ENCODE peak calls at places on chromosomes 5 and 9, in four cellular contexts. F is aorta, W is prostate gland, J is upper lobe of right lung. U is an unnamed sample.

GRCh38 chr9:93122721-93123221 is 11.3 kb downstream of the NINJ1 start:
- DNase-seq in J (peak; percentile 57), F (peak; percentile 76), W (no peak), U (peak; percentile 66)

GRCh38 chr5:14153932-14154646 is 10.9 kb downstream of the TRIO start:
- DNase-seq in F (peak; percentile 89), J (peak; percentile 75), W (peak; percentile 70), U (no peak)

GRCh38 chr5:159003045-159004030 is 96.4 kb downstream of the EBF1 start:
- DNase-seq in F (no peak), J (no peak), W (no peak), U (no peak)

GRCh38 chr9:33076031-33076359 is 479 bp downstream of the SMU1 start:
- DNase-seq in F (no peak), W (no peak), J (no peak), U (no peak)

GRCh38 chr9:77892171-77892570 is 139.4 kb downstream of the GNAQ start:
- DNase-seq in J (no peak), W (no peak), F (no peak), U (no peak)

GRCh38 chr5:60325870-60326269 is 374.1 kb downstream of the DEPDC1B start:
- DNase-seq in W (peak; percentile 25), J (no peak), F (no peak), U (no peak)

GRCh38 chr5:175521313-175521833 is 43.0 kb downstream of the SFXN1 start:
- DNase-seq in F (no peak), J (no peak), W (no peak), U (no peak)

GRCh38 chr9:73995836-73996235 is 501.3 kb upstream of the RORB start:
- DNase-seq in J (no peak), F (no peak), W (no peak), U (no peak)

GRCh38 chr5:68194405-68194804 is 21.2 kb upstream of the PIK3R1 start:
- DNase-seq in W (no peak), J (no peak), F (no peak), U (no peak)

GRCh38 chr9:128259156-128259555 is 16.7 kb downstream of the GOLGA2 start:
- DNase-seq in W (no peak), F (no peak), J (no peak), U (no peak)

GRCh38 chr5:170630711-170631141 is 126.9 kb downstream of the KCNIP1 start:
- DNase-seq in W (no peak), F (no peak), J (no peak), U (peak; percentile 9)

GRCh38 chr5:142356318-142356715 is 31.5 kb upstream of the SPRY4 start:
- DNase-seq in J (no peak), W (no peak), F (no peak), U (no peak)

GRCh38 chr9:36319806-36320205 is 61.6 kb upstream of the GNE start:
- DNase-seq in J (peak; percentile 69), W (peak; percentile 55), F (no peak), U (no peak)

GRCh38 chr5:55176176-55176818 is 3.3 kb upstream of the CDC20B start:
- DNase-seq in J (no peak), W (no peak), F (peak; percentile 77), U (peak; percentile 76)

GRCh38 chr9:72038890-72039410 is 21.5 kb downstream of the C9orf57 start:
- DNase-seq in W (peak; percentile 65), J (peak; percentile 75), F (peak; percentile 85), U (no peak)

GRCh38 chr9:6413365-6414263 is 615 bp downstream of the UHRF2 start:
- DNase-seq in F (peak; percentile 77), W (peak; percentile 17), J (peak; percentile 76), U (no peak)

GRCh38 chr9:27125030-27125429 is 16.0 kb downstream of the TEK start:
- DNase-seq in F (no peak), J (no peak), W (peak; percentile 5), U (peak; percentile 58)

GRCh38 chr9:100222674-100223073 is 123.6 kb downstream of the INVS start:
- DNase-seq in F (no peak), W (no peak), J (no peak), U (no peak)

GRCh38 chr5:173878224-173878967 is 9.8 kb upstream of the CPEB4 start:
- DNase-seq in J (no peak), W (peak; percentile 71), F (no peak), U (no peak)

GRCh38 chr5:30450153-30450552 is 743.3 kb upstream of the CDH6 start:
- DNase-seq in J (no peak), F (no peak), W (no peak), U (no peak)

GRCh38 chr5:141743652-141744333 is 61.8 kb upstream of the ARAP3 start:
- DNase-seq in W (no peak), F (no peak), J (no peak), U (no peak)

GRCh38 chr9:20701058-20701457 is 17.0 kb downstream of the FOCAD start:
- DNase-seq in J (no peak), F (no peak), W (peak; percentile 10), U (no peak)

GRCh38 chr9:121472361-121472910 is 27.2 kb downstream of the GGTA1 start:
- DNase-seq in F (no peak), W (no peak), J (no peak), U (no peak)

GRCh38 chr9:22528485-22528884 is 81.9 kb downstream of the DMRTA1 start:
- DNase-seq in F (no peak), W (no peak), J (no peak), U (no peak)

GRCh38 chr5:109739741-109740140 is 50.0 kb downstream of the MAN2A1 start:
- DNase-seq in F (no peak), J (no peak), W (no peak), U (no peak)

GRCh38 chr5:179413086-179413690 is 67.9 kb upstream of the ADAMTS2 start:
- DNase-seq in F (no peak), W (no peak), J (no peak), U (no peak)

GRCh38 chr9:136209786-136210185 is 4.9 kb upstream of the LHX3 start:
- DNase-seq in W (no peak), J (no peak), F (no peak), U (no peak)

GRCh38 chr9:136853596-136854112 is 1.5 kb downstream of the MAMDC4 start:
- DNase-seq in J (no peak), W (no peak), F (no peak), U (no peak)

GRCh38 chr9:4970970-4971641 is 14.0 kb upstream of the JAK2 start:
- DNase-seq in W (no peak), J (no peak), F (no peak), U (no peak)

GRCh38 chr9:136399176-136400037 is 563 bp downstream of the SNAPC4 start:
- DNase-seq in F (no peak), W (no peak), J (no peak), U (no peak)

GRCh38 chr5:54384356-54384933 is 71.1 kb upstream of the HSPB3 start:
- DNase-seq in J (no peak), W (no peak), F (no peak), U (no peak)

GRCh38 chr5:168951341-168951740 is 349.6 kb downstream of the SLIT3 start:
- DNase-seq in F (no peak), W (no peak), J (no peak), U (no peak)

GRCh38 chr5:11903614-11904269 is 504 bp downstream of the CTNND2 start:
- DNase-seq in W (no peak), F (no peak), J (peak; percentile 56), U (peak; percentile 61)

GRCh38 chr5:38540348-38540747 is 16.1 kb downstream of the LIFR start:
- DNase-seq in J (peak; percentile 77), W (no peak), F (peak; percentile 73), U (no peak)

GRCh38 chr5:157548513-157549282 is 26.9 kb downstream of the ADAM19 start:
- DNase-seq in J (no peak), F (no peak), W (no peak), U (no peak)

DNA sequence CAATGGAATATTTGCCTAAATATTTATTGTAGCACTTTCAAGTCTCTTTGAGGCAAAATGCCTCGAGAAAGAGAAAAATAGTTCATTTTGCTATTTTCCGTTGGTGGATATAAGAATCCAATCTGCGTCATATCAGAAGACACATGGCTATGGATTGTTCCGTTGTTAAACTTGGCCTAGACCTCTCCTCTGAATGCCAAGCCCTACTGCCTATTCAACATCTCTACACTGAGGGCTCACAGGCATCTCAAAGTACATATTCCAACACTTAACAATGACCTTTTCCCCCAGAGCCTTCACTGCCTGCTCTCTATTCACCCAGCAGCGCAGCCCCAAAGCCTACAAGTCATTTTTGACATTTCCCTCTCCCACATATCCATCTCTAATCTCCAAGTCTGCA is 350.1 kb downstream of the GLIS3 start:
- DNase-seq in W (no peak), J (no peak), F (no peak), U (no peak)
- H3K4me1 ChIP-seq in W (no peaks in the 10 kb centered on the region), J (peaks cover 4% of the 10 kb centered on the region), F (peaks cover 12% of the 10 kb centered on the region), U (no peaks in the 10 kb centered on the region)

GRCh38 chr5:124675921-124676846 is 70.3 kb downstream of the ZNF608 start:
- DNase-seq in F (no peak), W (no peak), J (no peak), U (no peak)
- H3K4me1 ChIP-seq in F (no peaks in the 10 kb centered on the region), W (peaks cover 26% of the 10 kb centered on the region), J (peaks cover 63% of the 10 kb centered on the region), U (no peaks in the 10 kb centered on the region)

DNA sequence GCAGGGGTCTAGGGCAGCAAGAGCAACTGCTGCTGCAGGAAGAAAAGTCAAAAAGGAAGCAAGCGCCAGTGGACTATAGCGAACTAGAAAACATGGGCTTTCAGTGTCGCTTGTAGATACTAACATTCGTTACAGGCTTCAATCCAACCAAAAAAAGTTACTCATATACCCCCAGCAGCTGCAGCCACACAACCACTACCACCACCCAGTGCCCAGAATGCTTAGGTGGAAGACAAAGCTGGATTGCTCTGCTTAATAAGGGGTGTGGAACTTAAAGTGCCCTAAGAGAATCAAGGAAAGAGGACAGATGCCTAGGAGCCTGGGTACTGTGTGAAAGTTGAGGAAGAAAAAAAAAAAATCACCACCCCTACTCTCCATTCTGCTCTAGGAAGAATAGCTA is 203.6 kb downstream of the ELAVL2 start:
- DNase-seq in F (no peak), W (no peak), J (no peak), U (no peak)
- H3K4me1 ChIP-seq in F (no peaks in the 10 kb centered on the region), W (no peaks in the 10 kb centered on the region), J (no peaks in the 10 kb centered on the region), U (peaks cover 18% of the 10 kb centered on the region)

DNA sequence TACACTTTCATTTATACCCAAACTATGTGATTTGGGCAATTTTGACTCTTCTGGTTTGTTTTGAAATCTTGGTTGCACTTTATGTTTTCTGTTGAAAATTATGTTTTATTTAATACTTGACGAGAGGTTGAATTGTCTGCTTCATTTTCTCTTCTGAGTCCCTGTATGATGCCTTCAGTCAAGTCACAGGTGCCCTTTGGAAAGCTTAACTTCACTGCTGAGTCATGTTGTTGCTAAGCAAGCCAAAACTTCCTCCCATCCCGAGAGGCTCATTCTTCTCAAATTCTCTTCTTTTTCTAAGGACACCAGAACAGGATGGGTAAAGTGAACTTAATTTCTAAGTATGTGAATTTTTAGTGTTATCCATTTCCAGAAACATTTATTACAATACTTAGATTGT is 455.3 kb upstream of the PTGER4 start:
- DNase-seq in W (no peak), F (no peak), J (no peak), U (no peak)
- H3K4me1 ChIP-seq in W (no peaks in the 10 kb centered on the region), F (no peaks in the 10 kb centered on the region), J (no peaks in the 10 kb centered on the region), U (peaks cover 19% of the 10 kb centered on the region)

U was measured in RWPE2.